ENCODE peak calls at places on chromosomes 12 and 14, in seven cellular contexts. A is Peyer's patch, H is thyroid gland, L is A549, Z is fibroblast of lung, Q is adrenal gland, J is gastrocnemius medialis. D is an unnamed sample. For H3K4me1, the result is how much of the 10 kb centered on the place peaks cover.

GRCh38 chr12:90999946-91000345 is 4.8 kb downstream of the EPYC start:
- DNase-seq in A (no peak), H (no peak), L (no peak), Z (peak), Q (no peak), J (no peak), D (no peak)

GRCh38 chr14:77965919-77966435 is 166.1 kb downstream of the ADCK1 start:
- DNase-seq in A (no peak), H (peak), L (peak), Z (peak), Q (peak), J (no peak), D (no peak)

GRCh38 chr14:56119221-56119967 is 1.2 kb downstream of the PELI2 start:
- DNase-seq in A (peak), H (peak), L (peak), Z (peak), Q (peak), J (no peak), D (peak)

GRCh38 chr12:67428431-67428830 is 159.3 kb downstream of the CAND1 start:
- DNase-seq in A (no peak), H (no peak), L (no peak), Z (no peak), Q (no peak), J (no peak), D (no peak)

GRCh38 chr12:74899031-74899829 is 310.4 kb downstream of the KCNC2 start:
- DNase-seq in A (no peak), H (no peak), L (no peak), Z (peak), Q (no peak), J (no peak), D (no peak)

GRCh38 chr12:47636908-47637780 is 68.7 kb downstream of the RPAP3 start:
- DNase-seq in A (no peak), H (no peak), L (no peak), Z (no peak), Q (no peak), J (no peak), D (peak)

GRCh38 chr14:38336298-38336697 is 80.4 kb upstream of the CLEC14A start:
- DNase-seq in A (no peak), H (no peak), L (no peak), Z (peak), Q (no peak), J (no peak), D (no peak)

GRCh38 chr12:15997910-15998309 is 86.8 kb downstream of the DERA start:
- DNase-seq in A (no peak), H (no peak), L (no peak), Z (no peak), Q (no peak), J (no peak), D (no peak)

GRCh38 chr12:6950401-6950801 is 755 bp upstream of the PTPN6 start:
- DNase-seq in A (no peak), H (no peak), L (no peak), Z (no peak), Q (no peak), J (no peak), D (no peak)

DNA sequence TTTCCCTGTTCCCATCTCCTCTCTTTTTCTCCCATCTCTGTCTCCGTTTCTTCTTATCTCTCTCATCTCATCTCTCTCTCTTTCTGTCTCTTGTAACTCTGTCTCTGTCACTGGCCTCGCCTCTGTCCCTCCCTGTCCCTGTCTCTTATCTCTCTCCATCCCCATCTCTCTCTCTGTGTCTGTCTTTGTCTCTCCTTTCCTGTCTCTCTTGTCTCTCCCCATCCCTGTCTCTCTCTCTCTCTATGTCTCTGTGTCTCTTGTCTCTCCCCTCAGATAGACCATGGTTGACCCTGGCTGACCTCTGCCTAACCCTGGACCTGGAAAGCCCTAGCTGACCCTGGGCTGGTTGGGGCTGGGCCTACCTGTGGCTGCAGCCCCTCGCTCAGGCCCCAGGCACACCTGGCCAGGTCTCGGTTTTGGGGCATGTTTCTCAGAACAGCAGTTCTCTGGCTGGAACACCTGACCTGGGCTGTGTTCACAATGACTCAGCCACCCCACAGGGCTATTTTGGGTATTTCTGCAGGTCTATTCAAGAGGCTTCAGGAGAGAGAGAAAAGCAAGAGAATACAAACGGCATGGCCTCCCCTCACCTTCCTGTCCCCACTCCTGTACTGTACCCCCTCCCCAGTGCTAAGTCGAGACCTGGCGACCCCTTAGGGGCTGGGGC is 174.4 kb downstream of the TMEM121 start:
- DNase-seq in A (peak), H (no peak), L (no peak), Z (no peak), Q (no peak), J (no peak), D (no peak)
- H3K4me3 ChIP-seq in A (no peak), H (no peak), L (no peak), Z (no peak), Q (no peak), J (no peak), D (no peak)

GRCh38 chr12:122837306-122838265 is 2.3 kb downstream of the HIP1R start:
- DNase-seq in A (no peak), H (no peak), L (no peak), Z (no peak), Q (no peak), J (no peak), D (peak)

GRCh38 chr12:122839907-122840554 is 4.8 kb downstream of the HIP1R start:
- DNase-seq in A (no peak), H (no peak), L (no peak), Z (no peak), Q (peak), J (no peak), D (no peak)

GRCh38 chr12:122836027-122836921 is 1.0 kb downstream of the HIP1R start:
- DNase-seq in A (peak), H (peak), L (peak), Z (no peak), Q (peak), J (no peak), D (peak)

GRCh38 chr12:122840580-122841513 is 5.6 kb downstream of the HIP1R start:
- DNase-seq in A (no peak), H (no peak), L (no peak), Z (peak), Q (peak), J (no peak), D (no peak)

DNA sequence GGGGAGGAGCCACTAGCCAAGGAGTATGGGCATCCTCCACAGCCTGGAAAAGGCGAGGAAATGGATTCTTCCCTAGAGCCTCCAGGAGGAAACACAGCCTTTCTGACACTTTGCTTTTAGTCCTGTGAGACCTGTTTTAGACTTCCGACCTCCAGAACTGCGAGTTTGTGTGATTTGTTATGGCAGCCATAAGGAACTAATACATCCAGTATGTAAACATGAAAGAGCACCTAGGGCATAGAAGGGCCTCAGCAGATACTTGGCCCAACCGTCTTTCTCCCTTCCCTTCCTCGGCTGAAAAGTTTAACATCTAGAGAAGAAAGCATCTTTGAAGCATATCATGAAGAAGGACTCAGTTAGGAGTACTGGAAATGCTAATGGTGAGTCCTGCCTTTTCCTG is 3.6 kb downstream of the HIP1R start:
- DNase-seq in A (no peak), H (no peak), L (no peak), Z (no peak), Q (no peak), J (no peak), D (no peak)
- H3K4me1 ChIP-seq in A (under half), H (under half), L (under half), Z (under half), Q (under half), J (under half), D (under half)

DNA sequence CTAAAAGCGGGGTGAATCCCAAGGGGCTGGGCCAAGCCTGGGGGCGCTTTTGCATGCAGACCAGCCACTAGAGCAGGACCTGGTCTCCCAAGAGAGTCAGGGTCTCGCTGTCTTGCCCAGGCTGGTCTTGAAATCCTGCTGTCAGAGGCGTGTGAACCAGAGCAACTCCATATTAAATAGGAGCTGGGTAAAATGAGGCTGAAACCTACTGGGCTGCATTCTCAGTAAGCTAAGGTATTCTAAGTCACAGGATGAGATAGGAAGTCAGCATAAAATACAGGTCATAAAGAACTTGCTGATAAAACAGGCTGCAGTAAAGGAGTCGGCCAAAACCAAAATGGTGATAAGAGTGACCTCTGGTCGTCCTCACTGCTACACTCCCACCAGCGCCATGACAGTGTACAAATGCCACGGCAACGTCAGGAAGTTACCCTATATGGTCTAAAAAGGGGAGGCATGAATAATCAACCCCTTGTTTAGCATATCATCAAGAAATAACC is 13.5 kb upstream of the DPF3 start:
- DNase-seq in A (no peak), H (no peak), L (no peak), Z (peak), Q (no peak), J (no peak), D (peak)
- H3K4me3 ChIP-seq in A (no peak), H (no peak), L (no peak), Z (no peak), Q (no peak), J (no peak), D (no peak)

GRCh38 chr12:126534495-126534894 is 1469.3 kb downstream of the AACS start:
- DNase-seq in A (no peak), H (no peak), L (no peak), Z (no peak), Q (no peak), J (no peak), D (no peak)

GRCh38 chr12:126537961-126538530 is 1472.8 kb downstream of the AACS start:
- DNase-seq in A (no peak), H (no peak), L (no peak), Z (peak), Q (no peak), J (no peak), D (no peak)

DNA sequence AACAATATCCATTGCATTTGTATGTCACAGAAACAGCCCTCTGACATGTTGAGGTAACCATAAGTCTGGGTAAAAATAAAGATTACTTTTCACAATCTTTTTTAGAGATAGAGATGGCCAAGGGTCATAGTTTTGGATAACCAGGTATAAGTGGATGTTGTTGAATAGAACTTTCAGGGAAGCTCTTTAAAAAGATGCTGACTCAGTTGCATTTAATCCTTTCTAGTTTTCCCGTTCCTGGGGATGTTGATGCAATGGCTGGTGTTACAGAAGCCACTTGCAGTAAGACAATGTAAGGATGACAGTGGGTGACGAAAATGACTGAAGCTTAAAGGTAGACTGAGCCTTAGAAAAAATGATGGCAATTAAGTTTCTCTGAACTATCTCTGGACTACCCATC is 1473.7 kb downstream of the AACS start:
- DNase-seq in A (no peak), H (no peak), L (no peak), Z (no peak), Q (no peak), J (no peak), D (no peak)
- H3K4me1 ChIP-seq in A (under half), H (under half), L (under half), Z (under half), Q (under half), J (under half), D (under half)

GRCh38 chr12:85550924-85551323 is 270.9 kb downstream of the ALX1 start:
- DNase-seq in A (no peak), H (no peak), L (no peak), Z (no peak), Q (no peak), J (no peak), D (no peak)
- H3K4me3 ChIP-seq in A (no peak), H (no peak), L (no peak), Z (no peak), Q (no peak), J (no peak), D (no peak)

DNA sequence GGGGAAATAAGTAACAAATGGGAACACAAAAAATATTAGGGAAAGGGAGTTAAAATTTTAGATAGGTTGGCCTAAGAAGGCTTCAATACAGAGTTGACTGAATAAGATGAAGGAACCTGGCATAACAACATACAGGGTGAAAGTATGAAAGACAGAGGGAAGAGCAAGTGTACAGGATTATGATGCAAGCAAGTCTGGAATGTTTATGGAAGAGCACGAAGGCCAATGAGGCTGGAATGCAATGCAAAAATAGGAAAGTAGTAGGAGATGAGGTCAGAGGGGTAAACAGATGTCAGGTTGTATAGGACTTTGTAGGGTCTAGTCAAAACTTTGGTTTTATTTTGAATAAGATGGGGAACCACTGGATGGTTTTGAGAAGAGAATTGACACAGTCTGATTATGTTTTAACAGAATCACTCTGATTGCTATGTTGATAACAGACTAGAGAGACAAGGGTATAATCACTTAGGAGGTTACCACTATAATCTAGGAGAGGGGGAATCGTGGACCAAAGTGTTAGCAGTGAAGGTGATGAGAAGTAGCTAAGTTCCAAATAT is 96.8 kb downstream of the OSBPL8 start:
- DNase-seq in A (no peak), H (no peak), L (no peak), Z (peak), Q (no peak), J (no peak), D (no peak)
- H3K4me1 ChIP-seq in A (under half), H (under half), L (under half), Z (under half), Q (under half), J (under half), D (under half)

GRCh38 chr12:51721281-51721940 is 127.1 kb downstream of the FIGNL2 start:
- DNase-seq in A (no peak), H (peak), L (no peak), Z (peak), Q (peak), J (no peak), D (no peak)
- H3K4me3 ChIP-seq in A (no peak), H (no peak), L (no peak), Z (peak), Q (no peak), J (peak), D (no peak)

DNA sequence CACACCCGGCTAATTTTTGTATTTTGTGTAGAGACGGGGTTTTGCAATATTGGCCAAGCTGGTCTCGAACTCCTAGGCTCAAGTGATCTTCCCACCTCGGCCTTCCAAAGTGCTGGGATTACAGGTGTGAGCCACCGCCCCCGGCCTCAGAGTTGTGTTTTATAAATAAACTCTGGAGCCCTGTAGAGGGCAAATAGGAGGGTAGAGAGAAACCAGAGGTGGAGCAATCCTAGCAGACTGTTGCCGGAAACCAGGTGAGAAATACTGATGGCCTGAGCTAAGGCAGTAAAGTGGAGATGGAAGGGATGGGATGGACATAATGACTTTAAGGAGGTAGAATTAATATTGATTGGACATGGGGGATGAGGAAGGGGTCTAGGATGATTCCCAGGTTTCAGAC is 2.7 kb upstream of the HSD17B6 start:
- DNase-seq in A (no peak), H (no peak), L (no peak), Z (no peak), Q (no peak), J (no peak), D (no peak)
- H3K4me1 ChIP-seq in A (under half), H (under half), L (under half), Z (under half), Q (under half), J (under half), D (under half)

GRCh38 chr12:68462799-68463198 is 130.6 kb upstream of the MDM1 start:
- DNase-seq in A (no peak), H (no peak), L (no peak), Z (no peak), Q (no peak), J (no peak), D (no peak)
- H3K4me3 ChIP-seq in A (peak), H (no peak), L (peak), Z (no peak), Q (no peak), J (no peak), D (no peak)

DNA sequence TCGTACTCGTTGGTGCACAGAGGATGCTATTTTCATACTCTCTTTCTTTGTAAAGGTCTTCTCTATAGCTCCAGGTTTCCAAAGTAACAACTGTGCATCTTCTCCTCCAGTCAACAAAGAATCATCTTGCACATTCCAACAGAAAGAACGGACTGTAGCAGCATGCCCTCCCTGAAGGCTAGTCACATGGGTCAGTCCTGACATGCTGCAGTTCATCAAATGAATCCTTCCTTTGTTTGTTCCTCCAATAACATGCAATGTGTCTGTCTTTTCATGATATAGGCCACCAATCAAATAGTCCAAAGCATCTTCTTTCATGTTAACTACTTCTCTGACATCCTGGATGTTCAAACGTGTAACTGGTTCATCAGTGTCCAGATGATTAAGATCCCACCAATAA is 42.9 kb downstream of the WDR89 start:
- DNase-seq in A (no peak), H (no peak), L (no peak), Z (no peak), Q (no peak), J (no peak), D (no peak)
- H3K4me1 ChIP-seq in A (under half), H (under half), L (under half), Z (under half), Q (under half), J (under half), D (under half)